ENCODE peak calls at places on chromosomes 3 and 15, in six cellular contexts. One of them, this sample, is unnamed.

GRCh38 chr15:72489943-72490554 is 15.9 kb downstream of the ARIH1 start:
- DNase-seq in body of pancreas: peak
- DNase-seq in effector memory CD4-positive, alpha-beta T cell: no peak
- DNase-seq in RWPE2: no peak
- DNase-seq in GM12865: no peak
- DNase-seq in spleen: no peak
- DNase-seq in this sample: no peak

GRCh38 chr3:5250467-5251195 is 63.1 kb downstream of the EDEM1 start:
- DNase-seq in body of pancreas: peak
- DNase-seq in effector memory CD4-positive, alpha-beta T cell: no peak
- DNase-seq in RWPE2: no peak
- DNase-seq in GM12865: no peak
- DNase-seq in spleen: no peak
- DNase-seq in this sample: no peak

GRCh38 chr15:70376929-70377691 is 279.4 kb upstream of the TLE3 start:
- DNase-seq in body of pancreas: peak
- DNase-seq in effector memory CD4-positive, alpha-beta T cell: no peak
- DNase-seq in RWPE2: no peak
- DNase-seq in GM12865: no peak
- DNase-seq in spleen: no peak
- DNase-seq in this sample: no peak

GRCh38 chr15:40441736-40442531 is 1.2 kb downstream of the BAHD1 start:
- DNase-seq in body of pancreas: peak
- DNase-seq in effector memory CD4-positive, alpha-beta T cell: no peak
- DNase-seq in RWPE2: peak
- DNase-seq in GM12865: peak
- DNase-seq in spleen: peak
- DNase-seq in this sample: no peak

GRCh38 chr15:62726461-62726860 is 316.1 kb upstream of the TPM1 start:
- DNase-seq in body of pancreas: no peak
- DNase-seq in effector memory CD4-positive, alpha-beta T cell: no peak
- DNase-seq in RWPE2: no peak
- DNase-seq in GM12865: no peak
- DNase-seq in spleen: no peak
- DNase-seq in this sample: peak

GRCh38 chr3:149648525-149648924 is 9.3 kb downstream of the WWTR1 start:
- DNase-seq in body of pancreas: peak
- DNase-seq in effector memory CD4-positive, alpha-beta T cell: no peak
- DNase-seq in RWPE2: no peak
- DNase-seq in GM12865: no peak
- DNase-seq in spleen: no peak
- DNase-seq in this sample: no peak

GRCh38 chr15:20348291-20348899 is 193.2 kb downstream of the GOLGA6L6 start:
- DNase-seq in body of pancreas: no peak
- DNase-seq in effector memory CD4-positive, alpha-beta T cell: no peak
- DNase-seq in RWPE2: peak
- DNase-seq in GM12865: no peak
- DNase-seq in spleen: no peak
- DNase-seq in this sample: no peak

GRCh38 chr15:77834276-77834990 is 201.7 kb upstream of the LINGO1 start:
- DNase-seq in body of pancreas: no peak
- DNase-seq in effector memory CD4-positive, alpha-beta T cell: no peak
- DNase-seq in RWPE2: peak
- DNase-seq in GM12865: no peak
- DNase-seq in spleen: peak
- DNase-seq in this sample: no peak

GRCh38 chr15:30990036-30990435 is 1.4 kb downstream of the MTMR10 start:
- DNase-seq in body of pancreas: no peak
- DNase-seq in effector memory CD4-positive, alpha-beta T cell: no peak
- DNase-seq in RWPE2: no peak
- DNase-seq in GM12865: peak
- DNase-seq in spleen: no peak
- DNase-seq in this sample: no peak

GRCh38 chr3:177385831-177386301 is 188.6 kb upstream of the TBL1XR1 start:
- DNase-seq in body of pancreas: no peak
- DNase-seq in effector memory CD4-positive, alpha-beta T cell: no peak
- DNase-seq in RWPE2: no peak
- DNase-seq in GM12865: no peak
- DNase-seq in spleen: no peak
- DNase-seq in this sample: no peak

GRCh38 chr15:74786659-74787165 is 4.8 kb downstream of the CSK start:
- DNase-seq in body of pancreas: no peak
- DNase-seq in effector memory CD4-positive, alpha-beta T cell: no peak
- DNase-seq in RWPE2: peak
- DNase-seq in GM12865: peak
- DNase-seq in spleen: peak
- DNase-seq in this sample: no peak

GRCh38 chr15:85706779-85707518 is 87.8 kb downstream of the KLHL25 start:
- DNase-seq in body of pancreas: no peak
- DNase-seq in effector memory CD4-positive, alpha-beta T cell: peak
- DNase-seq in RWPE2: no peak
- DNase-seq in GM12865: peak
- DNase-seq in spleen: no peak
- DNase-seq in this sample: peak

GRCh38 chr15:64845183-64845611 is 3.5 kb downstream of the PLEKHO2 start:
- DNase-seq in body of pancreas: no peak
- DNase-seq in effector memory CD4-positive, alpha-beta T cell: no peak
- DNase-seq in RWPE2: no peak
- DNase-seq in GM12865: peak
- DNase-seq in spleen: peak
- DNase-seq in this sample: no peak

GRCh38 chr3:142850395-142851023 is 38.4 kb downstream of the PCOLCE2 start:
- DNase-seq in body of pancreas: no peak
- DNase-seq in effector memory CD4-positive, alpha-beta T cell: no peak
- DNase-seq in RWPE2: no peak
- DNase-seq in GM12865: no peak
- DNase-seq in spleen: no peak
- DNase-seq in this sample: no peak

GRCh38 chr15:29822685-29823459 is 604 bp upstream of the TJP1 start:
- DNase-seq in body of pancreas: peak
- DNase-seq in effector memory CD4-positive, alpha-beta T cell: no peak
- DNase-seq in RWPE2: peak
- DNase-seq in GM12865: no peak
- DNase-seq in spleen: no peak
- DNase-seq in this sample: no peak

GRCh38 chr3:31654998-31655397 is 122.3 kb downstream of the STT3B start:
- DNase-seq in body of pancreas: no peak
- DNase-seq in effector memory CD4-positive, alpha-beta T cell: no peak
- DNase-seq in RWPE2: no peak
- DNase-seq in GM12865: no peak
- DNase-seq in spleen: no peak
- DNase-seq in this sample: no peak

GRCh38 chr3:50323614-50324199 is 1.2 kb upstream of the HYAL2 start:
- DNase-seq in body of pancreas: no peak
- DNase-seq in effector memory CD4-positive, alpha-beta T cell: no peak
- DNase-seq in RWPE2: no peak
- DNase-seq in GM12865: no peak
- DNase-seq in spleen: peak
- DNase-seq in this sample: no peak

GRCh38 chr3:23701711-23702110 is 104.0 kb upstream of the UBE2E1 start:
- DNase-seq in body of pancreas: no peak
- DNase-seq in effector memory CD4-positive, alpha-beta T cell: no peak
- DNase-seq in RWPE2: no peak
- DNase-seq in GM12865: no peak
- DNase-seq in spleen: no peak
- DNase-seq in this sample: no peak

GRCh38 chr15:64665179-64665578 is 110.2 kb downstream of the RBPMS2 start:
- DNase-seq in body of pancreas: no peak
- DNase-seq in effector memory CD4-positive, alpha-beta T cell: no peak
- DNase-seq in RWPE2: no peak
- DNase-seq in GM12865: no peak
- DNase-seq in spleen: no peak
- DNase-seq in this sample: no peak

GRCh38 chr15:35696767-35697231 is 150.8 kb upstream of the DPH6 start:
- DNase-seq in body of pancreas: no peak
- DNase-seq in effector memory CD4-positive, alpha-beta T cell: no peak
- DNase-seq in RWPE2: no peak
- DNase-seq in GM12865: no peak
- DNase-seq in spleen: no peak
- DNase-seq in this sample: no peak

GRCh38 chr3:20096135-20096685 is 56.0 kb downstream of the KAT2B start:
- DNase-seq in body of pancreas: no peak
- DNase-seq in effector memory CD4-positive, alpha-beta T cell: no peak
- DNase-seq in RWPE2: no peak
- DNase-seq in GM12865: no peak
- DNase-seq in spleen: no peak
- DNase-seq in this sample: no peak

GRCh38 chr3:46706771-46707582 is 5.8 kb downstream of the TMIE start:
- DNase-seq in body of pancreas: no peak
- DNase-seq in effector memory CD4-positive, alpha-beta T cell: no peak
- DNase-seq in RWPE2: peak
- DNase-seq in GM12865: no peak
- DNase-seq in spleen: no peak
- DNase-seq in this sample: no peak

GRCh38 chr15:78314181-78314581 is 14.8 kb upstream of the SKIC8 start:
- DNase-seq in body of pancreas: no peak
- DNase-seq in effector memory CD4-positive, alpha-beta T cell: no peak
- DNase-seq in RWPE2: peak
- DNase-seq in GM12865: no peak
- DNase-seq in spleen: no peak
- DNase-seq in this sample: no peak

GRCh38 chr3:11719406-11720219 is 75.9 kb upstream of the VGLL4 start:
- DNase-seq in body of pancreas: peak
- DNase-seq in effector memory CD4-positive, alpha-beta T cell: peak
- DNase-seq in RWPE2: peak
- DNase-seq in GM12865: peak
- DNase-seq in spleen: peak
- DNase-seq in this sample: peak

GRCh38 chr3:150765949-150766720 is 3.2 kb upstream of the SIAH2 start:
- DNase-seq in body of pancreas: no peak
- DNase-seq in effector memory CD4-positive, alpha-beta T cell: no peak
- DNase-seq in RWPE2: no peak
- DNase-seq in GM12865: peak
- DNase-seq in spleen: no peak
- DNase-seq in this sample: no peak
- H3K4me3 ChIP-seq in body of pancreas: no peak
- H3K4me3 ChIP-seq in effector memory CD4-positive, alpha-beta T cell: no peak
- H3K4me3 ChIP-seq in RWPE2: no peak
- H3K4me3 ChIP-seq in GM12865: peak
- H3K4me3 ChIP-seq in spleen: no peak
- H3K4me3 ChIP-seq in this sample: no peak

GRCh38 chr3:15683253-15683652 is 81.7 kb downstream of the BTD start:
- DNase-seq in body of pancreas: no peak
- DNase-seq in effector memory CD4-positive, alpha-beta T cell: no peak
- DNase-seq in RWPE2: no peak
- DNase-seq in GM12865: no peak
- DNase-seq in spleen: no peak
- DNase-seq in this sample: no peak
- H3K4me3 ChIP-seq in body of pancreas: no peak
- H3K4me3 ChIP-seq in effector memory CD4-positive, alpha-beta T cell: no peak
- H3K4me3 ChIP-seq in RWPE2: no peak
- H3K4me3 ChIP-seq in GM12865: no peak
- H3K4me3 ChIP-seq in spleen: no peak
- H3K4me3 ChIP-seq in this sample: no peak

DNA sequence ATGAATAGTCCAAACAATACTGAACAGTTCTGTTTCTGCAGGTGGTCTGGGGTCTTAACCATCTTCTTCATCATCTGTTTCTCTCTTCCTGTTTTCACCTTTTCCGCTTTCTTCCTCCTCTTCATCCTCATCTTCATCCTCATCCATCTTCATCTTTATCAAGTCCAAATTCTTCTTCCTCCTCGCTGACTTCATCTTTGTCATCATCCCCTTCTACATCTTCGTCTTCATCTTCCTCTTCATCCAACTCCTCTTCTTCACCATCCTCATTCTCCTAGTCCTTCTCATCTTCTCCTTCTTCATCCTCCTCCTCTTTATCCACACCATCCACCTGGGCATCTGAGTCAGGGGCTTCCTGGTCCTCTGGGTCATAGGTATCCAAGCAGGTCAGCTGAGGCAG is 16.5 kb upstream of the CFAP161 start:
- DNase-seq in body of pancreas: no peak
- DNase-seq in effector memory CD4-positive, alpha-beta T cell: no peak
- DNase-seq in RWPE2: no peak
- DNase-seq in GM12865: no peak
- DNase-seq in spleen: no peak
- DNase-seq in this sample: no peak
- H3K4me3 ChIP-seq in body of pancreas: no peak
- H3K4me3 ChIP-seq in effector memory CD4-positive, alpha-beta T cell: no peak
- H3K4me3 ChIP-seq in RWPE2: no peak
- H3K4me3 ChIP-seq in GM12865: no peak
- H3K4me3 ChIP-seq in spleen: no peak
- H3K4me3 ChIP-seq in this sample: no peak

GRCh38 chr3:181717505-181717904 is 5.8 kb downstream of the SOX2 start:
- DNase-seq in body of pancreas: no peak
- DNase-seq in effector memory CD4-positive, alpha-beta T cell: no peak
- DNase-seq in RWPE2: no peak
- DNase-seq in GM12865: no peak
- DNase-seq in spleen: no peak
- DNase-seq in this sample: no peak

GRCh38 chr3:181720281-181720680 is 8.6 kb downstream of the SOX2 start:
- DNase-seq in body of pancreas: no peak
- DNase-seq in effector memory CD4-positive, alpha-beta T cell: no peak
- DNase-seq in RWPE2: no peak
- DNase-seq in GM12865: no peak
- DNase-seq in spleen: no peak
- DNase-seq in this sample: no peak

GRCh38 chr3:181718416-181718815 is 6.7 kb downstream of the SOX2 start:
- DNase-seq in body of pancreas: no peak
- DNase-seq in effector memory CD4-positive, alpha-beta T cell: no peak
- DNase-seq in RWPE2: no peak
- DNase-seq in GM12865: no peak
- DNase-seq in spleen: no peak
- DNase-seq in this sample: no peak

GRCh38 chr3:181721369-181721768 is 9.6 kb downstream of the SOX2 start:
- DNase-seq in body of pancreas: no peak
- DNase-seq in effector memory CD4-positive, alpha-beta T cell: no peak
- DNase-seq in RWPE2: no peak
- DNase-seq in GM12865: no peak
- DNase-seq in spleen: no peak
- DNase-seq in this sample: no peak

DNA sequence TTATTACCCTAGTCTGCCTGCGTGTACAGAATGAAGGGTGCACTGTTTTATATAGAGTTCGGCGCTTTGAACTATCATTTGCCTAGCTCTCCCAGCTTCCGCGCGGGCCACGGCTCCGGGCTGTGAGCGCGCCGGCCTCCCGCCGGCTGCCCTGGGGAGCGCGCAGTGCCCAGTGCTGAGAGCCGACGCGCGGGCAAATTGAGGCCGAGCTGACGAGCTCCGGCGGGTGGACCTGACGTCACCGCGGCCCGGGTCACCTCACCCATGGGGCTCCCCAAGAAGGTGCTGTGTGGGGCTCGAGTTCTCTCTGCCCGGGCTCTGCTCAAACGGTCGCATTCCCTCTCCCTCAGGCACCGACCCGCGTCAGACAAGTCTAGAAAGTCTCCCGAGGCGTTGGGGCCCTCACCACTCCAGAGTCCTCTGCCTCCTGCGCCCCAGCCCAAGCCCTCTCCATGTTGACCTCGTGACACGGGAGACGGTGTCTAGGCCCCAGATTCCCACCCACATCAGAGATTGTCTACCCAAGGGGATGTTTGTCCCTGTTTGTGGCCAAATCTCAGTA is 7.7 kb downstream of the SOX2 start:
- DNase-seq in body of pancreas: no peak
- DNase-seq in effector memory CD4-positive, alpha-beta T cell: no peak
- DNase-seq in RWPE2: no peak
- DNase-seq in GM12865: no peak
- DNase-seq in spleen: no peak
- DNase-seq in this sample: no peak
- H3K4me3 ChIP-seq in body of pancreas: no peak
- H3K4me3 ChIP-seq in effector memory CD4-positive, alpha-beta T cell: no peak
- H3K4me3 ChIP-seq in RWPE2: no peak
- H3K4me3 ChIP-seq in GM12865: no peak
- H3K4me3 ChIP-seq in spleen: no peak
- H3K4me3 ChIP-seq in this sample: no peak